ENCODE peak calls at places on chromosomes 1 and 21, in nine cellular contexts. X, I, J, A, Z, R, T, N and Q are unnamed samples.

GRCh38 chr1:148158594-148158993 is 6.5 kb upstream of the NBPF11 start:
- DNase-seq in X (no peak), I (no peak), J (no peak), A (no peak), Z (no peak), R (no peak), T (no peak), N (no peak), Q (no peak)

GRCh38 chr1:172287207-172287606 is 133.3 kb upstream of the C1orf105 start:
- DNase-seq in X (no peak), I (no peak), J (peak; percentile 14), A (no peak), Z (peak; percentile 89), R (no peak), T (no peak), N (no peak), Q (peak; percentile 32)

GRCh38 chr21:16608209-16608830 is 878.5 kb downstream of the USP25 start:
- DNase-seq in X (no peak), I (no peak), J (no peak), A (no peak), Z (no peak), R (no peak), T (no peak), N (no peak), Q (no peak)

GRCh38 chr1:244311784-244312532 is 139.8 kb downstream of the ADSS2 start:
- DNase-seq in X (no peak), I (no peak), J (no peak), A (no peak), Z (no peak), R (no peak), T (no peak), N (no peak), Q (no peak)

GRCh38 chr1:200364831-200365230 is 45.0 kb downstream of the ZNF281 start:
- DNase-seq in X (no peak), I (no peak), J (no peak), A (no peak), Z (peak; percentile 77), R (no peak), T (no peak), N (no peak), Q (no peak)

GRCh38 chr1:45752441-45753052 is 2.1 kb upstream of the IPP start:
- DNase-seq in X (no peak), I (no peak), J (no peak), A (no peak), Z (peak; percentile 5), R (no peak), T (no peak), N (no peak), Q (no peak)

GRCh38 chr1:110472546-110472945 is 21.6 kb downstream of the PROK1 start:
- DNase-seq in X (no peak), I (no peak), J (no peak), A (no peak), Z (no peak), R (no peak), T (no peak), N (no peak), Q (no peak)

GRCh38 chr1:221239911-221240310 is 360.7 kb downstream of the HLX start:
- DNase-seq in X (no peak), I (no peak), J (no peak), A (no peak), Z (no peak), R (no peak), T (no peak), N (no peak), Q (no peak)

GRCh38 chr1:159211331-159212136 is 6.9 kb downstream of the ACKR1 start:
- DNase-seq in X (no peak), I (peak; percentile 21), J (peak; percentile 26), A (peak; percentile 48), Z (peak; percentile 47), R (no peak), T (no peak), N (peak; percentile 58), Q (peak; percentile 33)

GRCh38 chr1:47763456-47764171 is 233.6 kb downstream of the TRABD2B start:
- DNase-seq in X (peak; percentile 50), I (no peak), J (no peak), A (no peak), Z (peak; percentile 3), R (peak; percentile 23), T (no peak), N (no peak), Q (no peak)

GRCh38 chr1:183736391-183736790 is 68.5 kb upstream of the RGL1 start:
- DNase-seq in X (no peak), I (no peak), J (no peak), A (no peak), Z (no peak), R (no peak), T (no peak), N (no peak), Q (no peak)

GRCh38 chr1:156627313-156627880 is 8.2 kb downstream of the HAPLN2 start:
- DNase-seq in X (no peak), I (peak; percentile 39), J (peak; percentile 36), A (no peak), Z (peak; percentile 37), R (no peak), T (peak; percentile 16), N (peak; percentile 60), Q (peak; percentile 41)

GRCh38 chr1:53365405-53366063 is 37.7 kb upstream of the LRP8 start:
- DNase-seq in X (peak; percentile 47), I (no peak), J (no peak), A (no peak), Z (no peak), R (peak; percentile 6), T (no peak), N (no peak), Q (no peak)

GRCh38 chr1:83583351-83584014 is 415.4 kb downstream of the TTLL7 start:
- DNase-seq in X (no peak), I (no peak), J (peak; percentile 20), A (no peak), Z (no peak), R (no peak), T (peak; percentile 31), N (no peak), Q (peak; percentile 18)

GRCh38 chr1:107139833-107140702 is 771 bp upstream of the NTNG1 start:
- DNase-seq in X (no peak), I (no peak), J (peak; percentile 8), A (peak; percentile 27), Z (peak; percentile 76), R (peak; percentile 50), T (no peak), N (peak; percentile 65), Q (peak; percentile 26)

GRCh38 chr1:107963601-107964396 is 1.2 kb downstream of the VAV3 start:
- DNase-seq in X (no peak), I (no peak), J (peak; percentile 34), A (peak; percentile 35), Z (peak; percentile 12), R (no peak), T (peak; percentile 11), N (peak; percentile 23), Q (peak; percentile 25)

GRCh38 chr1:153752561-153753195 is 22.5 kb upstream of the SLC27A3 start:
- DNase-seq in X (no peak), I (no peak), J (no peak), A (no peak), Z (peak; percentile 84), R (no peak), T (no peak), N (no peak), Q (no peak)

DNA sequence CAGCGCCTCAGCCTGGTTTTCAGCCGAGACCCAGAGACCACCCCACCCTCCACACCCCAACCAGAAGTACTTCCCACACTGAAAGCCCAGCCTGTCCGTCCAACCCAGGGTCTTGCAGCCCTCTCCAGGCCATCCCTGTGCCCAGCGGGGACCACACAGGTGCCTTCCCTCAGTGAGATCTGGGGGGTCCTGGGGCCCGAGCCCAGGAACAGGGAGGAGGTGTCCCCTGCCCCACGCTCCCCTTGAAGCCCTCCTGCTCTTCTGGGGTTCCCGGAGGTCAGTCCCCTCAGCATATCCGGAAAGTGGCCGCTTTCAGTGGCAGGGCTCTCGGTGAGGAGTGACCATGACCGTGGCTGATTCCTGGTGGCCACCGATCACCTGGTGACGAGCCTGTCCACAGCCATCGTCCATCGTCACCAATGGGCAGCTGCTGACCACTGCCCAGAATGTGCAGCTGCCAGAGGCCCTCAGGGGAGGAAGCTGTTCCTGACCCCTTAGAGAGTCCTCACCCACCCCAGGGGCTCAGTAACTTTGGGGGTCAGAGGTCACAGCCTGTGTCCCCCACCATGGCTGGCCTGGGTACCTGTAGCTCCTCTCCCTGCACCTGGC is 3.4 kb downstream of the TMEM240 start:
- DNase-seq in X (no peak), I (no peak), J (no peak), A (no peak), Z (no peak), R (no peak), T (no peak), N (no peak), Q (no peak)
- H3K27ac ChIP-seq in X (no peak overlapping the region), I (no peak overlapping the region), J (no peak overlapping the region), A (no peak overlapping the region), Z (no peak overlapping the region), R (no peak overlapping the region), T (no peak overlapping the region), N (no peak overlapping the region), Q (no peak overlapping the region)

GRCh38 chr1:25795955-25796806 is 3.8 kb upstream of the SELENON start:
- DNase-seq in X (no peak), I (no peak), J (no peak), A (peak; percentile 70), Z (no peak), R (no peak), T (no peak), N (no peak), Q (no peak)
- H3K27ac ChIP-seq in X (peak overlapping the region; percentile 65), I (no peak overlapping the region), J (no peak overlapping the region), A (peak overlapping the region; percentile 74), Z (no peak overlapping the region), R (no peak overlapping the region), T (peak overlapping the region; percentile 47), N (no peak overlapping the region), Q (no peak overlapping the region)

GRCh38 chr1:31348449-31348848 is 24.4 kb downstream of the FABP3 start:
- DNase-seq in X (no peak), I (no peak), J (no peak), A (no peak), Z (no peak), R (no peak), T (no peak), N (no peak), Q (no peak)

GRCh38 chr1:31346882-31347281 is 26.0 kb downstream of the FABP3 start:
- DNase-seq in X (no peak), I (no peak), J (no peak), A (no peak), Z (no peak), R (no peak), T (no peak), N (no peak), Q (no peak)

DNA sequence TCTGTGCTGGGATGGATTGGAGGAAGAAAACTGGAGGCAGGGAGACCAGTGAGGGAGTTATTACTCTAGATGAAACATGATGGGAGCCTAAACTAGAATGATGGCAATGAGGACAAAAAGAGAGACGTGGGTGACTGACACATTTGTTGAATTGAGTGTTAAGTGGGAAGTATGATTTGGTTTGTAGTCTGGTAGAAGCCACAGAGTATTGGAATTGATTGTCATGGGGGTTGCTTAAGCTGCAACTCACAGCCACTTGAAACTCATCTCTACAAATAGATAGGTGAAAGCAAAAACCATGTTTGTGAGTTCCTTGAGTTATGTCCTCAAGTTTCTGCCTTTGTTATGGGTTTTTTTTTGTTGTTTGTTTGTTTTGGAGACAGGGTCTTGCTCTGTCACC is 28.4 kb downstream of the FABP3 start:
- DNase-seq in X (no peak), I (no peak), J (no peak), A (no peak), Z (no peak), R (no peak), T (no peak), N (no peak), Q (no peak)
- H3K27ac ChIP-seq in X (no peak overlapping the region), I (no peak overlapping the region), J (no peak overlapping the region), A (no peak overlapping the region), Z (no peak overlapping the region), R (no peak overlapping the region), T (no peak overlapping the region), N (no peak overlapping the region), Q (no peak overlapping the region)

GRCh38 chr1:215109171-215109570 is 26.6 kb downstream of the KCNK2 start:
- DNase-seq in X (no peak), I (no peak), J (no peak), A (no peak), Z (no peak), R (no peak), T (no peak), N (no peak), Q (no peak)
- H3K27ac ChIP-seq in X (no peak overlapping the region), I (no peak overlapping the region), J (no peak overlapping the region), A (no peak overlapping the region), Z (no peak overlapping the region), R (no peak overlapping the region), T (no peak overlapping the region), N (no peak overlapping the region), Q (no peak overlapping the region)